ENCODE peak calls at places on chromosomes 6 and 20, in eight cellular contexts. E is progenitor cell of endocrine pancreas; N is upper lobe of left lung; T is fibroblast of pulmonary artery; X is RWPE2; V is brain microvascular endothelial cell; B is tibial nerve; A is CD8-positive, alpha-beta T cell. D is an unnamed sample.

GRCh38 chr6:36319436-36319762 is 17.3 kb downstream of the BNIP5 start:
- DNase-seq in N (no peak), E (no peak), B (no peak), T (no peak), X (no peak), A (no peak), V (no peak), D (no peak)

GRCh38 chr6:139124887-139125672 is 9.8 kb upstream of the HECA start:
- DNase-seq in B (peak), V (peak), E (no peak), T (peak), A (peak), X (no peak), N (no peak), D (peak)

GRCh38 chr6:105753184-105754097 is 332.7 kb upstream of the PRDM1 start:
- DNase-seq in T (no peak), X (no peak), A (no peak), E (no peak), N (no peak), B (no peak), V (no peak), D (no peak)

GRCh38 chr20:6707231-6707870 is 60.1 kb upstream of the BMP2 start:
- DNase-seq in B (no peak), A (no peak), V (peak), X (no peak), E (no peak), T (peak), N (no peak), D (no peak)

GRCh38 chr6:154757352-154758095 is 24.3 kb downstream of the SCAF8 start:
- DNase-seq in X (no peak), E (no peak), T (peak), B (no peak), N (no peak), V (no peak), A (no peak), D (no peak)

GRCh38 chr6:160132776-160133338 is 11.2 kb downstream of the SLC22A1 start:
- DNase-seq in T (peak), N (peak), B (no peak), A (no peak), V (peak), X (no peak), E (no peak), D (no peak)

GRCh38 chr6:169229611-169230321 is 23.9 kb downstream of the THBS2 start:
- DNase-seq in V (no peak), E (no peak), A (no peak), T (peak), B (peak), X (no peak), N (no peak), D (no peak)

GRCh38 chr6:137443901-137444300 is 50.3 kb downstream of the OLIG3 start:
- DNase-seq in V (no peak), A (no peak), E (no peak), B (no peak), T (no peak), X (no peak), N (no peak), D (no peak)

GRCh38 chr20:13245250-13245723 is 24.2 kb downstream of the ISM1 start:
- DNase-seq in N (no peak), X (no peak), V (no peak), A (no peak), B (no peak), T (no peak), E (no peak), D (no peak)

GRCh38 chr20:46688151-46689081 is 828 bp downstream of the TP53RK start:
- DNase-seq in X (no peak), A (no peak), T (peak), E (no peak), V (peak), B (peak), N (no peak), D (no peak)

GRCh38 chr6:36735110-36735971 is 37.7 kb downstream of the RAB44 start:
- DNase-seq in N (peak), V (peak), B (peak), X (no peak), A (no peak), T (peak), E (no peak), D (no peak)

GRCh38 chr20:2838847-2839671 is 1.4 kb downstream of the PCED1A start:
- DNase-seq in E (no peak), V (no peak), N (peak), A (no peak), B (no peak), T (no peak), X (no peak), D (no peak)

GRCh38 chr20:30284533-30284932 is 972.9 kb upstream of the DEFB115 start:
- DNase-seq in B (no peak), T (no peak), E (no peak), X (no peak), A (no peak), N (peak), V (no peak), D (no peak)

GRCh38 chr20:37516697-37517370 is 4.2 kb upstream of the NNAT start:
- DNase-seq in T (no peak), X (peak), A (no peak), E (no peak), V (no peak), B (no peak), N (no peak), D (no peak)

GRCh38 chr6:87408721-87409155 is 966 bp downstream of the CFAP206 start:
- DNase-seq in X (no peak), T (no peak), E (no peak), N (no peak), A (no peak), V (no peak), B (no peak), D (no peak)

GRCh38 chr6:169221264-169221663 is 32.4 kb downstream of the THBS2 start:
- DNase-seq in A (no peak), E (no peak), X (no peak), N (no peak), V (no peak), T (no peak), B (no peak), D (no peak)

GRCh38 chr6:80364206-80364605 is 257.7 kb downstream of the BCKDHB start:
- DNase-seq in B (no peak), N (no peak), T (no peak), X (no peak), A (no peak), E (no peak), V (no peak), D (no peak)

GRCh38 chr20:45343867-45344721 is 4.1 kb downstream of the SDC4 start:
- DNase-seq in X (peak), V (peak), T (peak), B (no peak), A (no peak), N (no peak), E (no peak), D (no peak)

GRCh38 chr6:165845488-165845887 is 182.4 kb upstream of the PDE10A start:
- DNase-seq in N (no peak), V (no peak), E (no peak), T (no peak), X (no peak), B (no peak), A (no peak), D (no peak)

GRCh38 chr20:63441777-63442493 is 30.5 kb downstream of the KCNQ2 start:
- DNase-seq in N (peak), E (peak), T (peak), V (peak), A (peak), X (peak), B (peak), D (peak)

DNA sequence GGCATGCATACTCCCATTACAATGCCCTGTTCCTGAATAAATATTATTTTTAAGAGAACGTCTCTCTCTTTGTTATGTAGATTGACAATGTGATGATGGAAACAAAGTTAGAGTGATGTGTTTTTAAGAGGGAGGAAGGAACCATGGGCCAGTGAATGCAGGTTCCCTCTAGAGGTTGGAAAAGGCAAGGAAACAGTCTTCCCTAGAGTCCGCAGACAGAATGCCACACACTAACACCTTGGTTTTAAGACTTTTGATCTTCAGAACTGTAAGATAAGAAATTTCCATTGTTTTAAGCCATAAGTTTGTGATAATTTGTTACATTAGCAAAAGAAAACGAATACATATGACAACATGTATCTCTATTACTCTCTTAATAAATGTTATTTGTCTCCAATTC is 4.7 kb upstream of the CENPW start:
- DNase-seq in V (no peak), B (no peak), A (no peak), T (no peak), N (no peak), E (no peak), X (no peak), D (no peak)
- TF ChIP-seq CTCF in V (peak), B (no peak), A (no peak), T (no peak), N (no peak), E (peak), X (peak), D (no peak)

DNA sequence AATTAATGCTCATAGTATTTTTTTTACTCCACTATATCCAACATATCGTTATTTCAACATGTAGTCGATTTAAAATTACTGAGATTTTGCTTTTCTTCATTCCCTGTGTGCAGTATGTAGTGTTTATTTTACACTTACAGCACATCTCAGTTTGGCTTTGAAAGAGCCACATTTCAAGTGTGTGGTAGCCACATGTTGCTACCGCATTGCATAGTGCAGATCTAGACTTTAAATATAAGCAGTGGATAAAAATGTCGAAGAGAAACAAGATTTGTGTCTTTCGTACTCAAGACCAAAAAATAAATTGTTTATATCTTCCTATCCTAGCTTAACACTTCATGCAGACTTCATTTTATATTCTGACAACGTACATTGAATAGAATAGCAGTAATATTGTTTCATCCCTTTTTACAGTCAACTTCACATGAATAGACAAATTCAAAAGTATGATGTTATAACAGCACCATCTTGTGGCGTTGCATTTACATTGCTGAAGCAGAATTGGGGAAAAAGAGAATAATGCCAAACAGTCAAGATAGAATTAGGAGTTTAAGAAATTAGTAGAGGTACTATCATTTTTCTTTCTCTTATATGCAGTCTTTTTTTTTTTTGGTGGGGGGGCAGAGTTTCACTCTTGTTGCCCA is 29.9 kb downstream of the FBXO5 start:
- DNase-seq in A (no peak), X (no peak), E (no peak), V (peak), N (no peak), B (no peak), T (peak), D (no peak)
- TF ChIP-seq CTCF in A (peak), X (peak), E (peak), V (peak), N (peak), B (peak), T (peak), D (peak)

GRCh38 chr6:109526905-109527628 is 44.0 kb upstream of the ZBTB24 start:
- DNase-seq in B (peak), V (peak), N (no peak), E (peak), A (peak), X (no peak), T (peak), D (peak)

GRCh38 chr6:109531446-109531845 is 48.4 kb upstream of the ZBTB24 start:
- DNase-seq in B (no peak), N (no peak), A (no peak), T (no peak), E (no peak), V (no peak), X (no peak), D (no peak)

GRCh38 chr6:109524129-109524528 is 41.1 kb upstream of the ZBTB24 start:
- DNase-seq in B (no peak), N (no peak), X (no peak), E (no peak), A (no peak), V (no peak), T (no peak), D (no peak)

GRCh38 chr6:109523478-109523877 is 40.5 kb upstream of the ZBTB24 start:
- DNase-seq in T (peak), A (no peak), B (no peak), N (no peak), X (no peak), V (peak), E (no peak), D (no peak)

DNA sequence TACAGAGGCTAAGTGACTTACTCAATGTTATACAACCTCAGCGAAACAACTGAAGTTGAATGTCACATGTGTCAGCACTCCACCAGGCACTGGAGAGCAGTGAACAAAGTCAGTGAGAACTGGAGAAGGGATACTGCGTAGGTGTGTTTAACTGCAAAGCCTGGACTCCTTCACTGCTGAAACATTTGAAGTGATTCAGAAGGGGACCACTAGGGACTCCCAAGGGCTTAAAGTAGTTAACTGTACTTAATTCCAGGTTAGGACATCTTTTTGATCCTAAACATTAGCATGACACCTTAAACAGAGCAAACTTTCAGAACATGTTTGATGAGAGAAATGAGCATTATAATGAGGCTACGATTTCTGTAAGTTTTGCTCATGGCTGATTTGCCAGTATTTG is 45.0 kb upstream of the ZBTB24 start:
- DNase-seq in V (no peak), X (no peak), N (no peak), T (peak), A (no peak), B (no peak), E (no peak), D (no peak)
- TF ChIP-seq CTCF in V (peak), X (peak), N (no peak), T (peak), A (no peak), B (no peak), E (peak), D (peak)

DNA sequence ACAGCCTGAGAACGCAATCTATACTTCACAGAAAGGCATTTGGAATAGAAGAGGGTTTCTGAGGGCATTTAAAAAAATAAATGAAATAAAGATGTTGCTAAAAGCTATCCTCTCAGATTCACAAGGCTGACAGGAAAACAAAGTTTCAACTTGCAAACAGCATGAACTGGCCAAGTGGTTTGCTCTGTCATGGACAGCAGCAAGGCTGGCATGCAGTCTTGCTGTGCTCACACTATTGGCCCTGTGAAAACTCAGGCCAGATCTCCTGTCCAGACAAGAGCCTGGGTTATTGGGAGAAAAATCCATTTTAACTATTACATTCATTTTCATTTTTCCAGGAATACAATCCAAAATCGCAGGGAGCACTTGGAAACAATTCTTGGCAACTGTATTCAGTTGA is 506.2 kb upstream of the SLC35B3 start:
- DNase-seq in V (no peak), T (no peak), N (no peak), X (no peak), E (no peak), B (no peak), A (no peak), D (no peak)
- TF ChIP-seq CTCF in V (no peak), T (no peak), N (no peak), X (no peak), E (no peak), B (no peak), A (no peak), D (no peak)

DNA sequence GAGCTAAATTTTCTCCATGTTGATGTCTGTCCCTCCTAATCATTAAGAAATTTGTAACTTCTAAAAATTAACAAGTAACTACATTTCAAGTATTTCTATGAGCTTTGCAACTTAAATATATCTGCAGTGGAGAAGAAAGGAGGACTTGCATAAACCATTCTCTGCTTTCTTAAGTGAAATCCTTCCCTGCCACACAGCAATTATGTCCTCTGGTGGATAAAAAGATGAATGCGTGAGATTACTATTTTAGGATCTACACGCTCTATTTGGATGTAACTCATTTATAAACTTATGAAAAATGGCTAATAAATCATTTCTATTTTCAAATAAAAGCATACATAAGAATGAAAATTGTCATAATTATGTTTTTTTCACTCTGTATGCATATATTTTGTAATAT is 338.0 kb upstream of the PTCHD4 start:
- DNase-seq in E (no peak), V (no peak), N (no peak), X (no peak), B (no peak), T (no peak), A (no peak), D (no peak)
- TF ChIP-seq CTCF in E (no peak), V (peak), N (no peak), X (peak), B (no peak), T (peak), A (no peak), D (no peak)

DNA sequence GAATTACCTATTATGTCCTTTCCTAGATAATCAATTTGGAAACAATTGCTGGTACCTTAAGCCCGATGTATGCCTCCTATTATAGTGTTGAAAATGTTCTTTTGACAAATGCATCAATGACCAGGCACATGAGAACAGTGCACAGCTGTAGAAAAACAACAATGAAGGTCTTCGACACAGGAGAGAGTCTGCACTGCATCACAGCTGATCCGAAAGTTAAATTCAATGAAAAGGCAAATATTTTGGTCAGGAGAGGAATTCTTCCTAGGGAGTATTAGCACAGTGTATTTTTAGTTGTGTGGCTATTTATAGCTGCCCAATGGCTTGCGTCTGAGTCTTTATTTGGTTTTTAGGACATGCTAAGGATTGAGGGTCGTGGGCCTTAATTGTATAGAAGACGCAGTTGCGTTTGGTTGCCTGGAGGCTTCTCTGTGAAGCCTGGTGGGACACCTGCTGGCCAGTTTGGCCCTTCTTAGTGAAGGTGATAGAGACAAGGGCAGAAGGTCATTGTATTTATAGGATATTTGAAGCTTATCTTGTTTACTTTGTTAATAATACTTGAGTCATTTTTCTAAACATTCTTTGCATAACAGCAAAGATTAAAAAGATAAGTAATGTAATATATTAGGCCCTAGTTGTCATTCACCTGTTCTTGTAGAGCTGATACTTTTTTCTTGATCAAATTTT is 72.3 kb downstream of the CDYL start:
- DNase-seq in E (no peak), A (no peak), V (no peak), B (no peak), X (no peak), N (no peak), T (peak), D (peak)
- TF ChIP-seq CTCF in E (peak), A (no peak), V (peak), B (no peak), X (peak), N (no peak), T (peak), D (peak)

DNA sequence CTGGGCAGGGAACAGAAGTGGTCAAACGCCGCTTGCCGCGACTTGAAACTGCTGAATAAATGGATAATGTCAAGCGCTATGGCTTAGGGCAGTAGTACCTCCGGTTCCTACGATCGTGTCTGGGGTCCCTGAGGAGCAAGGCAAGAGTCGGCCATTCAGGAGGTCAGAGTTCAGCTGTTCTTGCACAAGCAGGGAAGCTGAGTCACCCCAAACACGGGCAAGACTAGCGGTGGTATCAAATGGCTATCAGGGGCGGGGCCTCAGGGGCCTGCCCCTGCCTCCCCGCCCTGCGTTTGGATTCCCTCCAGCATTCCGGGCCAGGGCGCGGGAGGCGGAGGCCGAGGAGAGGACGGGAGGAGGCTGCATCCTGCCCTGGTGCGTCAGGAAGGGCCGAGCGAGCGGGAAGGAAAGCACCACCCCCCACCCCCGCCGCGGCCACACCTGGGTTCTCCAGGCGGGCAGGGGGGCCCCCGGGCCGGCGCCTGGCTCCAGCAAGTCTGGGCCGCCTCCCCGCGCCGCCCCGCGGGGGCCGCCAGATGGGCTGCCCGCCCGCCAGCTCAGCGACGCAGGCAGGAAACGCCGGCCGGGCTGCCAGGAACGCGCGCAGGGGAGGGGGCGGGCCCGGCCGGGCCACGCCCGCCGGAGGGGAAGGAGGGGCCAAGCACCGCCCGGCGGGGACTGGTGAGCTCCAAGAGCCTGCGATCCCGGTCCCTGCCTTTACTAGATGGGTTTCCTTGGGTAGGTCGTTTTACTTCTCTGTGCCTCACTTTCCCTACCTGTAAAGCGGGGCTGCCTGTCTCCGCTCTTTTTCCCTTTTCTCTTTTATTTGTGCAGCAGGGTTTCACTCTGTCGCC is 32.2 kb upstream of the ID1 start:
- DNase-seq in N (peak), B (peak), X (peak), A (peak), T (peak), V (peak), E (peak), D (peak)
- TF ChIP-seq CTCF in N (peak), B (no peak), X (peak), A (no peak), T (no peak), V (no peak), E (no peak), D (no peak)

GRCh38 chr6:31609519-31610406 is 5.3 kb upstream of the AIF1 start:
- DNase-seq in E (no peak), B (no peak), A (no peak), X (no peak), N (no peak), V (no peak), T (peak), D (no peak)
- TF ChIP-seq CTCF in E (no peak), B (no peak), A (no peak), X (no peak), N (no peak), V (no peak), T (no peak), D (no peak)

D was measured in nephron progenitor cell.